ENCODE peak calls at places on chromosomes 1 and 21, in eight cellular contexts. D, I, H, U, N, P, C and Y are unnamed samples.

GRCh38 chr1:156014829-156015228 is 5.9 kb downstream of the SSR2 start:
- DNase-seq in P (no peak), D (no peak), N (no peak), I (no peak), C (no peak), U (no peak), H (no peak), Y (no peak)

GRCh38 chr1:43632135-43632670 is 17.7 kb upstream of the KDM4A start:
- DNase-seq in H (no peak), C (peak; percentile 43), D (no peak), I (no peak), U (no peak), N (no peak), P (no peak), Y (no peak)

GRCh38 chr1:214018605-214019268 is 31.0 kb downstream of the PROX1 start:
- DNase-seq in I (no peak), H (no peak), P (no peak), C (no peak), D (no peak), U (no peak), N (no peak), Y (no peak)

GRCh38 chr1:9907441-9907840 is 2.6 kb downstream of the CTNNBIP1 start:
- DNase-seq in C (no peak), P (no peak), N (no peak), D (no peak), H (no peak), U (no peak), I (no peak), Y (no peak)

GRCh38 chr21:42336065-42336464 is 14.7 kb downstream of the TFF2 start:
- DNase-seq in H (no peak), N (no peak), U (no peak), C (peak; percentile 47), P (peak; percentile 19), I (no peak), D (peak; percentile 22), Y (no peak)

GRCh38 chr1:100253552-100253951 is 3.9 kb upstream of the DBT start:
- DNase-seq in I (no peak), U (no peak), C (no peak), D (no peak), P (no peak), H (no peak), N (no peak), Y (no peak)

GRCh38 chr1:160910351-160910750 is 25.4 kb upstream of the ITLN1 start:
- DNase-seq in I (no peak), P (no peak), H (no peak), N (no peak), C (no peak), D (no peak), U (no peak), Y (no peak)

GRCh38 chr1:27606708-27607238 is 2.8 kb upstream of the AHDC1 start:
- DNase-seq in U (no peak), C (no peak), D (no peak), I (no peak), N (peak; percentile 51), P (peak; percentile 41), H (no peak), Y (no peak)

GRCh38 chr1:92374211-92374610 is 75.4 kb downstream of the RPAP2 start:
- DNase-seq in H (no peak), P (no peak), C (no peak), D (no peak), U (no peak), I (no peak), N (no peak), Y (no peak)

GRCh38 chr1:1432951-1433803 is 2.3 kb upstream of the VWA1 start:
- DNase-seq in D (no peak), I (peak; percentile 93), H (peak; percentile 50), P (no peak), N (no peak), U (no peak), C (peak; percentile 56), Y (no peak)

GRCh38 chr1:30511563-30512252 is 211.7 kb downstream of the MATN1 start:
- DNase-seq in N (peak; percentile 33), C (no peak), I (no peak), P (peak; percentile 6), H (no peak), D (no peak), U (peak; percentile 14), Y (peak; percentile 40)

GRCh38 chr1:204256531-204256930 is 42.7 kb upstream of the GOLT1A start:
- DNase-seq in H (no peak), U (no peak), D (no peak), P (no peak), I (no peak), C (no peak), N (no peak), Y (no peak)

GRCh38 chr1:207822124-207822601 is 70.3 kb downstream of the CD46 start:
- DNase-seq in H (no peak), D (no peak), N (no peak), I (peak; percentile 57), U (no peak), C (no peak), P (no peak), Y (no peak)

GRCh38 chr1:62294211-62294610 is 25.0 kb downstream of the KANK4 start:
- DNase-seq in D (no peak), N (peak; percentile 5), I (no peak), H (no peak), U (peak; percentile 7), P (no peak), C (no peak), Y (no peak)

GRCh38 chr1:230498704-230499103 is 72.6 kb upstream of the PGBD5 start:
- DNase-seq in C (no peak), P (no peak), D (no peak), H (no peak), I (no peak), N (no peak), U (no peak), Y (no peak)

GRCh38 chr1:62389531-62389930 is 47.3 kb upstream of the USP1 start:
- DNase-seq in H (no peak), U (no peak), N (peak; percentile 27), C (no peak), D (no peak), P (no peak), I (no peak), Y (no peak)

GRCh38 chr1:161885013-161885412 is 118.9 kb downstream of the ATF6 start:
- DNase-seq in P (peak; percentile 93), D (peak; percentile 78), N (peak; percentile 94), U (peak; percentile 77), H (no peak), C (no peak), I (no peak), Y (peak; percentile 75)

GRCh38 chr1:17567582-17567981 is 28.1 kb downstream of the ARHGEF10L start:
- DNase-seq in N (peak; percentile 74), P (peak; percentile 64), D (peak; percentile 61), I (no peak), U (peak; percentile 83), H (peak; percentile 49), C (no peak), Y (peak; percentile 86)

DNA sequence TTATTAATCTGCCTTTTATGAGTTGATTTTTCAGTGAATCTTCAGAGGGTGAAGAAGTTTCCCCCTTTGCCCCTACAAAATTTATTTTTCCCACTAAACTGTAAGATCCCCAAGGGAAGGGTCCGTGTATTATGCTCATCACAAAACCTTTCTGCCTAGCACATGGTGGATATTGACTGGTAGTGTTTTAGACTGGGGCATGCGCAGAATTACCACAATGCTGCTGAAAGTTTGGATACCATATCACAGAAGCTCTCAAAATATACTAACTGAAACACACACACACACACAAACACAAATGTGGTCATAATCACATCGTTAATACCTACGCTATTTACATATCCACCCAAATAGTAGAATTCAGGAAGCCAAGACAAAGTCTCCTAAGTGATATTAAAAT is 28.0 kb upstream of the DMRTB1 start:
- DNase-seq in I (no peak), H (no peak), D (no peak), P (no peak), N (no peak), C (no peak), U (no peak), Y (no peak)
- H3K4me3 ChIP-seq in I (no peak overlapping the region), H (no peak overlapping the region), D (no peak overlapping the region), P (no peak overlapping the region), N (no peak overlapping the region), C (no peak overlapping the region), U (no peak overlapping the region), Y (no peak overlapping the region)

GRCh38 chr1:200253774-200254495 is 155.9 kb downstream of the ZNF281 start:
- DNase-seq in H (no peak), U (no peak), P (peak; percentile 27), C (no peak), D (no peak), I (no peak), N (no peak), Y (no peak)
- TF ChIP-seq CTCF in H (no peak), U (no peak), P (no peak), C (no peak), D (no peak), I (no peak), N (no peak), Y (no peak)

GRCh38 chr1:3188150-3188971 is 119.4 kb downstream of the PRDM16 start:
- DNase-seq in P (no peak), U (no peak), N (no peak), C (no peak), D (no peak), H (no peak), I (no peak), Y (no peak)

GRCh38 chr1:3190256-3191041 is 121.4 kb downstream of the PRDM16 start:
- DNase-seq in D (no peak), I (no peak), U (no peak), H (no peak), P (no peak), N (no peak), C (no peak), Y (no peak)

GRCh38 chr1:3185896-3186525 is 117.0 kb downstream of the PRDM16 start:
- DNase-seq in U (no peak), D (no peak), N (no peak), P (no peak), I (no peak), C (no peak), H (no peak), Y (no peak)

GRCh38 chr1:3186526-3186921 is 117.5 kb downstream of the PRDM16 start:
- DNase-seq in D (peak; percentile 18), C (no peak), N (no peak), U (peak; percentile 40), P (peak; percentile 6), I (peak; percentile 53), H (peak; percentile 60), Y (peak; percentile 28)

GRCh38 chr1:3187415-3188149 is 118.6 kb downstream of the PRDM16 start:
- DNase-seq in N (no peak), I (no peak), U (no peak), H (no peak), P (no peak), D (no peak), C (no peak), Y (no peak)
- H3K4me3 ChIP-seq in N (no peak overlapping the region), I (no peak overlapping the region), U (no peak overlapping the region), H (no peak overlapping the region), P (no peak overlapping the region), D (no peak overlapping the region), C (no peak overlapping the region), Y (no peak overlapping the region)

DNA sequence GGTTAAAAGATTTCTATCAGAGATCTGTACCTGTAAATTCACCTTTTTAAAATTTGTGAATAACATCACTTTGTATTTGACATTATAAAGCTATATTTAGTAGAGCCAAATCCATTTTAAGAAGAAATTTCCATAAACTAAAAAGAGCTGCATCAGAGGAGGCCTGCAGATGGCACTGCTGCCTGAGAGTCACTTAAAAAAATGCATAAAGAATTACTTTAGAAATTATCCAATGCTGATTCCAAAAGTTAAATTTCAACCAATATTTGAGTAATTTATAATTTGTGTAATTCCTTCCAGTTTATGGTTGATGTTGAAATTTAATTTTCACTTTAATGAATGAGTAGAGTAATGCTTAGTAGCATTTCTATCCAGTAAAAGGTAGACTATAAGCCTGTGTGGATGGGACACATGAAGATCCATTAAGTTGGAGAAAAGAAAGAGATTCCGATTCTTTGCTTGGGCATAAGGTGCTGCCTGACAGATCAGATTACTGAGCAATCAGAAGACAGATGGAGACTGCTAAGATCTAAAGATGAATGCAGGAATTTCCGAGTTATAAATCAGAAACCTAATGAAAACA is 20.7 kb upstream of the RPE65 start:
- DNase-seq in N (peak; percentile 43), D (peak; percentile 53), P (peak; percentile 41), I (no peak), C (peak; percentile 24), U (peak; percentile 52), H (no peak), Y (peak; percentile 58)
- TF ChIP-seq CTCF in N (peak; percentile 74), D (peak; percentile 81), P (peak; percentile 73), I (peak; percentile 44), C (peak; percentile 74), U (peak; percentile 79), H (peak; percentile 58), Y (peak; percentile 74)